ENCODE peak calls at places on chromosomes 11 and 22, in ten cellular contexts. One of them, this sample, is unnamed.

GRCh38 chr22:50041361-50042065 is 16.6 kb downstream of the TTLL8 start:
- DNase-seq in lung: no peak
- DNase-seq in brain microvascular endothelial cell: no peak
- DNase-seq in H9: no peak
- DNase-seq in lower lobe of right lung: no peak
- DNase-seq in coronary artery: peak
- DNase-seq in right lobe of liver: no peak
- DNase-seq in suprapubic skin: no peak
- DNase-seq in aorta: peak
- DNase-seq in fibroblast of lung: no peak
- DNase-seq in this sample: no peak

GRCh38 chr11:35412285-35412684 is 7.1 kb downstream of the SLC1A2 start:
- DNase-seq in lung: no peak
- DNase-seq in aorta: no peak
- DNase-seq in lower lobe of right lung: no peak
- DNase-seq in right lobe of liver: no peak
- DNase-seq in H9: no peak
- DNase-seq in suprapubic skin: no peak
- DNase-seq in brain microvascular endothelial cell: no peak
- DNase-seq in fibroblast of lung: no peak
- DNase-seq in coronary artery: no peak
- DNase-seq in this sample: no peak

GRCh38 chr11:10526974-10527918 is 13.7 kb downstream of the RNF141 start:
- DNase-seq in suprapubic skin: no peak
- DNase-seq in fibroblast of lung: peak
- DNase-seq in coronary artery: no peak
- DNase-seq in lower lobe of right lung: no peak
- DNase-seq in lung: no peak
- DNase-seq in right lobe of liver: no peak
- DNase-seq in brain microvascular endothelial cell: no peak
- DNase-seq in H9: no peak
- DNase-seq in aorta: no peak
- DNase-seq in this sample: no peak

GRCh38 chr11:69707156-69707555 is 3.3 kb upstream of the FGF19 start:
- DNase-seq in H9: no peak
- DNase-seq in brain microvascular endothelial cell: no peak
- DNase-seq in right lobe of liver: no peak
- DNase-seq in fibroblast of lung: no peak
- DNase-seq in lower lobe of right lung: no peak
- DNase-seq in aorta: no peak
- DNase-seq in lung: no peak
- DNase-seq in suprapubic skin: no peak
- DNase-seq in coronary artery: no peak
- DNase-seq in this sample: no peak

GRCh38 chr11:13701506-13701905 is 33.0 kb downstream of the FAR1 start:
- DNase-seq in lower lobe of right lung: no peak
- DNase-seq in H9: no peak
- DNase-seq in lung: no peak
- DNase-seq in right lobe of liver: no peak
- DNase-seq in brain microvascular endothelial cell: no peak
- DNase-seq in aorta: no peak
- DNase-seq in coronary artery: no peak
- DNase-seq in fibroblast of lung: no peak
- DNase-seq in suprapubic skin: no peak
- DNase-seq in this sample: no peak

GRCh38 chr11:81070948-81071347 is 1630.1 kb upstream of the TENM4 start:
- DNase-seq in aorta: no peak
- DNase-seq in lung: no peak
- DNase-seq in H9: no peak
- DNase-seq in coronary artery: no peak
- DNase-seq in brain microvascular endothelial cell: no peak
- DNase-seq in fibroblast of lung: no peak
- DNase-seq in suprapubic skin: no peak
- DNase-seq in lower lobe of right lung: no peak
- DNase-seq in right lobe of liver: no peak
- DNase-seq in this sample: no peak

GRCh38 chr11:116930177-116930576 is 92.8 kb upstream of the APOA1 start:
- DNase-seq in fibroblast of lung: peak
- DNase-seq in suprapubic skin: no peak
- DNase-seq in aorta: no peak
- DNase-seq in lung: no peak
- DNase-seq in lower lobe of right lung: no peak
- DNase-seq in coronary artery: no peak
- DNase-seq in H9: no peak
- DNase-seq in brain microvascular endothelial cell: peak
- DNase-seq in right lobe of liver: no peak
- DNase-seq in this sample: no peak

GRCh38 chr11:3036419-3036818 is 20.8 kb downstream of the CARS1 start:
- DNase-seq in lower lobe of right lung: no peak
- DNase-seq in aorta: no peak
- DNase-seq in H9: no peak
- DNase-seq in brain microvascular endothelial cell: no peak
- DNase-seq in suprapubic skin: no peak
- DNase-seq in lung: no peak
- DNase-seq in right lobe of liver: no peak
- DNase-seq in fibroblast of lung: no peak
- DNase-seq in coronary artery: no peak
- DNase-seq in this sample: no peak

GRCh38 chr11:3092603-3093141 is 35.4 kb upstream of the CARS1 start:
- DNase-seq in brain microvascular endothelial cell: no peak
- DNase-seq in lung: no peak
- DNase-seq in coronary artery: no peak
- DNase-seq in H9: no peak
- DNase-seq in right lobe of liver: no peak
- DNase-seq in suprapubic skin: peak
- DNase-seq in aorta: no peak
- DNase-seq in fibroblast of lung: no peak
- DNase-seq in lower lobe of right lung: no peak
- DNase-seq in this sample: no peak

GRCh38 chr22:24566899-24567511 is 11.2 kb downstream of the SNRPD3 start:
- DNase-seq in suprapubic skin: no peak
- DNase-seq in lower lobe of right lung: no peak
- DNase-seq in fibroblast of lung: no peak
- DNase-seq in aorta: peak
- DNase-seq in coronary artery: no peak
- DNase-seq in lung: no peak
- DNase-seq in brain microvascular endothelial cell: no peak
- DNase-seq in H9: no peak
- DNase-seq in right lobe of liver: no peak
- DNase-seq in this sample: no peak

GRCh38 chr11:112247198-112247597 is 13.5 kb downstream of the PLET1 start:
- DNase-seq in right lobe of liver: no peak
- DNase-seq in coronary artery: no peak
- DNase-seq in H9: no peak
- DNase-seq in lung: no peak
- DNase-seq in suprapubic skin: no peak
- DNase-seq in fibroblast of lung: peak
- DNase-seq in lower lobe of right lung: no peak
- DNase-seq in brain microvascular endothelial cell: no peak
- DNase-seq in aorta: no peak
- DNase-seq in this sample: no peak

GRCh38 chr11:3824714-3825472 is 15.9 kb downstream of the RHOG start:
- DNase-seq in coronary artery: no peak
- DNase-seq in lung: peak
- DNase-seq in right lobe of liver: no peak
- DNase-seq in fibroblast of lung: no peak
- DNase-seq in aorta: peak
- DNase-seq in suprapubic skin: no peak
- DNase-seq in brain microvascular endothelial cell: peak
- DNase-seq in H9: peak
- DNase-seq in lower lobe of right lung: peak
- DNase-seq in this sample: no peak

GRCh38 chr22:39994566-39995345 is at the start of gene FAM83F:
- DNase-seq in fibroblast of lung: no peak
- DNase-seq in H9: peak
- DNase-seq in aorta: no peak
- DNase-seq in suprapubic skin: no peak
- DNase-seq in right lobe of liver: no peak
- DNase-seq in coronary artery: no peak
- DNase-seq in lung: no peak
- DNase-seq in brain microvascular endothelial cell: no peak
- DNase-seq in lower lobe of right lung: peak
- DNase-seq in this sample: no peak

GRCh38 chr22:47199261-47199948 is 437.0 kb downstream of the TBC1D22A start:
- DNase-seq in lung: peak
- DNase-seq in lower lobe of right lung: no peak
- DNase-seq in suprapubic skin: peak
- DNase-seq in aorta: no peak
- DNase-seq in right lobe of liver: no peak
- DNase-seq in H9: peak
- DNase-seq in fibroblast of lung: no peak
- DNase-seq in brain microvascular endothelial cell: no peak
- DNase-seq in coronary artery: peak
- DNase-seq in this sample: no peak

GRCh38 chr11:66549696-66550095 is 3.0 kb downstream of the ACTN3 start:
- DNase-seq in lung: no peak
- DNase-seq in fibroblast of lung: no peak
- DNase-seq in aorta: no peak
- DNase-seq in suprapubic skin: no peak
- DNase-seq in coronary artery: no peak
- DNase-seq in brain microvascular endothelial cell: no peak
- DNase-seq in lower lobe of right lung: no peak
- DNase-seq in right lobe of liver: no peak
- DNase-seq in H9: no peak
- DNase-seq in this sample: no peak
- H3K27ac ChIP-seq in lung: no peak
- H3K27ac ChIP-seq in fibroblast of lung: no peak
- H3K27ac ChIP-seq in aorta: no peak
- H3K27ac ChIP-seq in suprapubic skin: no peak
- H3K27ac ChIP-seq in coronary artery: no peak
- H3K27ac ChIP-seq in brain microvascular endothelial cell: no peak
- H3K27ac ChIP-seq in lower lobe of right lung: no peak
- H3K27ac ChIP-seq in right lobe of liver: no peak
- H3K27ac ChIP-seq in H9: no peak
- H3K27ac ChIP-seq in this sample: no peak

DNA sequence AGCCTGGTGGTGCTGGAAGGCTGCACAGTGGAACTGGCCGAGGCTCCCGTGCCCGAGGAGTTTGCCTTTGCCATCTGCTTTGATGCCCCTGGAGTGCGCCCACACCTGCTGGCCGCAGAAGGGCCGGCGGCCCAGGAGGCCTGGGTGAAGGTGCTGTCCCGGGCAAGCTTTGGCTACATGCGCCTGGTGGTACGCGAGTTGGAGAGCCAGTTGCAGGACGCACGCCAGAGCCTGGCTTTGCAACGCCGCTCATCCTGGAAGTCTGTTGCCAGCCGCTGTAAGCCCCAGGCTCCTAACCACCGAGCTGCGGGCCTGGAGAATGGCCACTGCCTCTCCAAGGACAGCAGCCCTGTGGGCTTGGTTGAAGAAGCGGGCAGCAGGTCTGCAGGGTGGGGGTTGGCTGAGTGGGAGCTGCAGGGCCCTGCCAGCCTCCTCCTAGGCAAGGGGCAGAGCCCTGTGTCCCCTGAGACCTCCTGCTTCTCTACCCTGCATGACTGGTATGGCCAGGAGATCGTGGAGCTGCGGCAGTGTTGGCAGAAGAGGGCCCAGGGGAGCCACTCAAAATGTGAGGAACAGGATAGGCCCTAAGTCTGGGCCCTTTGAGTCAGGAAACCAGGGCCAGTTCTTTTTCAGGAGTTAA is 1.9 kb upstream of the SMDT1 start:
- DNase-seq in suprapubic skin: no peak
- DNase-seq in coronary artery: peak
- DNase-seq in H9: no peak
- DNase-seq in brain microvascular endothelial cell: no peak
- DNase-seq in right lobe of liver: no peak
- DNase-seq in aorta: no peak
- DNase-seq in fibroblast of lung: no peak
- DNase-seq in lower lobe of right lung: no peak
- DNase-seq in lung: no peak
- DNase-seq in this sample: no peak
- H3K27ac ChIP-seq in suprapubic skin: no peak
- H3K27ac ChIP-seq in coronary artery: peak
- H3K27ac ChIP-seq in H9: no peak
- H3K27ac ChIP-seq in brain microvascular endothelial cell: no peak
- H3K27ac ChIP-seq in right lobe of liver: no peak
- H3K27ac ChIP-seq in aorta: no peak
- H3K27ac ChIP-seq in fibroblast of lung: no peak
- H3K27ac ChIP-seq in lower lobe of right lung: peak
- H3K27ac ChIP-seq in lung: no peak
- H3K27ac ChIP-seq in this sample: peak

GRCh38 chr11:76766521-76766920 is 16.6 kb upstream of the TSKU start:
- DNase-seq in coronary artery: no peak
- DNase-seq in brain microvascular endothelial cell: no peak
- DNase-seq in right lobe of liver: no peak
- DNase-seq in aorta: no peak
- DNase-seq in H9: no peak
- DNase-seq in lung: no peak
- DNase-seq in lower lobe of right lung: no peak
- DNase-seq in suprapubic skin: no peak
- DNase-seq in fibroblast of lung: no peak
- DNase-seq in this sample: no peak

GRCh38 chr11:76767659-76768058 is 15.5 kb upstream of the TSKU start:
- DNase-seq in coronary artery: no peak
- DNase-seq in lung: no peak
- DNase-seq in brain microvascular endothelial cell: no peak
- DNase-seq in suprapubic skin: no peak
- DNase-seq in aorta: no peak
- DNase-seq in lower lobe of right lung: no peak
- DNase-seq in right lobe of liver: no peak
- DNase-seq in H9: no peak
- DNase-seq in fibroblast of lung: no peak
- DNase-seq in this sample: no peak

GRCh38 chr11:76764941-76765340 is 18.2 kb upstream of the TSKU start:
- DNase-seq in brain microvascular endothelial cell: no peak
- DNase-seq in lower lobe of right lung: no peak
- DNase-seq in H9: no peak
- DNase-seq in fibroblast of lung: no peak
- DNase-seq in coronary artery: no peak
- DNase-seq in aorta: peak
- DNase-seq in lung: no peak
- DNase-seq in right lobe of liver: no peak
- DNase-seq in suprapubic skin: no peak
- DNase-seq in this sample: no peak

GRCh38 chr11:76763573-76764348 is 19.4 kb upstream of the TSKU start:
- DNase-seq in H9: no peak
- DNase-seq in brain microvascular endothelial cell: peak
- DNase-seq in lung: no peak
- DNase-seq in right lobe of liver: no peak
- DNase-seq in fibroblast of lung: peak
- DNase-seq in suprapubic skin: no peak
- DNase-seq in aorta: peak
- DNase-seq in lower lobe of right lung: no peak
- DNase-seq in coronary artery: no peak
- DNase-seq in this sample: no peak

GRCh38 chr11:76765863-76766350 is 17.2 kb upstream of the TSKU start:
- DNase-seq in right lobe of liver: no peak
- DNase-seq in H9: no peak
- DNase-seq in lung: no peak
- DNase-seq in suprapubic skin: no peak
- DNase-seq in aorta: peak
- DNase-seq in fibroblast of lung: no peak
- DNase-seq in lower lobe of right lung: no peak
- DNase-seq in coronary artery: no peak
- DNase-seq in brain microvascular endothelial cell: no peak
- DNase-seq in this sample: no peak
- H3K27ac ChIP-seq in right lobe of liver: no peak
- H3K27ac ChIP-seq in H9: no peak
- H3K27ac ChIP-seq in lung: no peak
- H3K27ac ChIP-seq in suprapubic skin: no peak
- H3K27ac ChIP-seq in aorta: no peak
- H3K27ac ChIP-seq in fibroblast of lung: no peak
- H3K27ac ChIP-seq in lower lobe of right lung: no peak
- H3K27ac ChIP-seq in coronary artery: no peak
- H3K27ac ChIP-seq in brain microvascular endothelial cell: no peak
- H3K27ac ChIP-seq in this sample: no peak

GRCh38 chr22:45717787-45718186 is 46.2 kb downstream of the ATXN10 start:
- DNase-seq in lower lobe of right lung: no peak
- DNase-seq in aorta: no peak
- DNase-seq in fibroblast of lung: peak
- DNase-seq in right lobe of liver: no peak
- DNase-seq in coronary artery: no peak
- DNase-seq in H9: no peak
- DNase-seq in brain microvascular endothelial cell: no peak
- DNase-seq in lung: no peak
- DNase-seq in suprapubic skin: no peak
- DNase-seq in this sample: no peak
- H3K27ac ChIP-seq in lower lobe of right lung: no peak
- H3K27ac ChIP-seq in aorta: no peak
- H3K27ac ChIP-seq in fibroblast of lung: no peak
- H3K27ac ChIP-seq in right lobe of liver: no peak
- H3K27ac ChIP-seq in coronary artery: no peak
- H3K27ac ChIP-seq in H9: no peak
- H3K27ac ChIP-seq in brain microvascular endothelial cell: peak
- H3K27ac ChIP-seq in lung: no peak
- H3K27ac ChIP-seq in suprapubic skin: no peak
- H3K27ac ChIP-seq in this sample: no peak